ENCODE peak calls at places on chromosomes 11 and 22, in five cellular contexts. W is NT2/D1, T is esophagus muscularis mucosa, I is HEK293T, L is upper lobe of right lung. V is an unnamed sample.

GRCh38 chr11:12159351-12160099 is 49.1 kb downstream of the MICAL2 start:
- DNase-seq in W (no peak), L (no peak), T (no peak), I (no peak), V (no peak)

GRCh38 chr11:88552377-88553029 is 215.0 kb upstream of the CTSC start:
- DNase-seq in T (no peak), L (peak), I (peak), W (peak), V (peak)

GRCh38 chr22:26718905-26719304 is 61.5 kb downstream of the MIAT start:
- DNase-seq in T (no peak), L (no peak), W (no peak), I (no peak), V (no peak)

GRCh38 chr11:27209562-27210005 is 153.4 kb downstream of the CCDC34 start:
- DNase-seq in T (no peak), L (no peak), I (peak), W (no peak), V (no peak)

GRCh38 chr22:45159652-45160462 is 3.9 kb upstream of the NUP50 start:
- DNase-seq in W (no peak), L (no peak), I (peak), T (no peak), V (peak)

GRCh38 chr11:63841554-63841953 is 2.6 kb downstream of the MARK2 start:
- DNase-seq in T (no peak), W (no peak), L (peak), I (no peak), V (no peak)

GRCh38 chr11:72735495-72736027 is 16.6 kb downstream of the ARAP1 start:
- DNase-seq in T (no peak), L (no peak), I (peak), W (peak), V (no peak)

GRCh38 chr11:113581713-113582112 is 106.5 kb upstream of the DRD2 start:
- DNase-seq in L (no peak), W (no peak), I (no peak), T (peak), V (no peak)

GRCh38 chr11:17537261-17537660 is 7.0 kb downstream of the USH1C start:
- DNase-seq in L (no peak), I (no peak), W (no peak), T (no peak), V (no peak)

GRCh38 chr11:131766637-131767036 is 396.2 kb downstream of the NTM start:
- DNase-seq in W (no peak), L (no peak), I (no peak), T (no peak), V (no peak)

GRCh38 chr11:35334385-35335090 is 84.8 kb downstream of the SLC1A2 start:
- DNase-seq in L (no peak), W (no peak), T (no peak), I (no peak), V (no peak)

GRCh38 chr11:60777572-60777971 is 7.6 kb upstream of the MS4A10 start:
- DNase-seq in I (no peak), W (no peak), L (peak), T (no peak), V (no peak)

GRCh38 chr11:72352859-72353551 is 81.3 kb downstream of the CLPB start:
- DNase-seq in T (no peak), W (no peak), I (peak), L (no peak), V (peak)

GRCh38 chr11:81255905-81256304 is 1477.8 kb downstream of the FAM181B start:
- DNase-seq in W (no peak), L (no peak), T (no peak), I (no peak), V (no peak)

GRCh38 chr11:63892233-63892632 is 24.7 kb downstream of the RCOR2 start:
- DNase-seq in L (no peak), T (no peak), I (no peak), W (no peak), V (no peak)

GRCh38 chr11:13595166-13595565 is 73.3 kb upstream of the FAR1 start:
- DNase-seq in T (no peak), L (no peak), W (no peak), I (no peak), V (no peak)

GRCh38 chr22:25420471-25420924 is 144.0 kb upstream of the GRK3 start:
- DNase-seq in L (no peak), W (no peak), T (no peak), I (no peak), V (no peak)

GRCh38 chr22:21624880-21625791 is 4.7 kb downstream of the YDJC start:
- DNase-seq in L (no peak), T (no peak), I (no peak), W (no peak), V (peak)

GRCh38 chr11:11155962-11156815 is 196.9 kb downstream of the CSNK2A3 start:
- DNase-seq in I (peak), W (no peak), L (no peak), T (peak), V (peak)

GRCh38 chr11:94734563-94735275 is 33.4 kb upstream of the AMOTL1 start:
- DNase-seq in L (no peak), T (peak), W (peak), I (no peak), V (peak)

GRCh38 chr22:23085351-23085671 is 15.0 kb downstream of the GNAZ start:
- DNase-seq in I (no peak), L (no peak), W (no peak), T (no peak), V (no peak)

GRCh38 chr22:36386351-36386899 is 1.3 kb downstream of the MYH9 start:
- DNase-seq in T (no peak), I (no peak), L (peak), W (no peak), V (no peak)

GRCh38 chr22:38104084-38104483 is 6.4 kb downstream of the BAIAP2L2 start:
- DNase-seq in L (no peak), I (peak), W (no peak), T (no peak), V (no peak)

GRCh38 chr22:35218079-35218478 is 39.2 kb upstream of the HMGXB4 start:
- DNase-seq in W (no peak), L (no peak), T (no peak), I (no peak), V (no peak)

GRCh38 chr11:60871378-60872061 is 4.2 kb downstream of the ZP1 start:
- DNase-seq in T (no peak), L (peak), I (no peak), W (no peak), V (no peak)

GRCh38 chr22:36232715-36233401 is 6.5 kb downstream of the APOL2 start:
- DNase-seq in I (no peak), W (no peak), T (no peak), L (no peak), V (no peak)

GRCh38 chr11:77175869-77176539 is 48.0 kb downstream of the MYO7A start:
- DNase-seq in I (no peak), T (no peak), W (no peak), L (no peak), V (no peak)

GRCh38 chr11:126476977-126477376 is 121.5 kb downstream of the ST3GAL4 start:
- DNase-seq in W (no peak), T (no peak), L (no peak), I (no peak), V (no peak)